ENCODE peak calls at places on chromosomes 2 and 18, in six cellular contexts. H is GM12891, Z is HCT116, K is erythroblast, A is IMR-90, S is right lobe of liver. J is an unnamed sample.

GRCh38 chr2:150376627-150377335 is 110.7 kb downstream of the RND3 start:
- DNase-seq in H (no peak), A (peak; percentile 34), K (no peak), S (peak; percentile 60), Z (no peak), J (peak; percentile 3)

GRCh38 chr18:13539050-13539449 is 187.3 kb downstream of the FAM210A start:
- DNase-seq in K (no peak), A (no peak), Z (no peak), S (no peak), H (no peak), J (no peak)

GRCh38 chr18:1133541-1133940 is 228.9 kb downstream of the ADCYAP1 start:
- DNase-seq in Z (no peak), H (no peak), A (no peak), K (no peak), S (no peak), J (no peak)

GRCh38 chr2:231102772-231103171 is 22.1 kb downstream of the HTR2B start:
- DNase-seq in Z (no peak), S (no peak), A (peak; percentile 45), K (no peak), H (no peak), J (no peak)

GRCh38 chr2:62181836-62182235 is 14.1 kb upstream of the B3GNT2 start:
- DNase-seq in A (no peak), S (no peak), H (no peak), K (no peak), Z (no peak), J (no peak)

GRCh38 chr2:219736196-219736595 is 108.8 kb downstream of the SLC4A3 start:
- DNase-seq in K (peak; percentile 32), H (no peak), S (no peak), Z (peak; percentile 44), A (peak; percentile 81), J (peak; percentile 67)

GRCh38 chr2:27050996-27051901 is at the start of gene AGBL5:
- DNase-seq in H (peak; percentile 99), S (peak; percentile 96), K (peak; percentile 97), A (peak; percentile 90), Z (peak; percentile 91), J (peak; percentile 96)

GRCh38 chr18:24799176-24799575 is 338.7 kb downstream of the HRH4 start:
- DNase-seq in K (no peak), A (peak; percentile 5), Z (no peak), S (no peak), H (no peak), J (peak; percentile 20)

GRCh38 chr18:79568543-79569205 is 110.9 kb upstream of the CTDP1 start:
- DNase-seq in K (no peak), S (peak; percentile 28), H (no peak), A (no peak), Z (no peak), J (no peak)

GRCh38 chr18:24514439-24514838 is 54.0 kb downstream of the HRH4 start:
- DNase-seq in H (peak; percentile 39), A (peak; percentile 54), S (no peak), Z (peak; percentile 84), K (peak; percentile 55), J (peak; percentile 31)

GRCh38 chr2:39243469-39244123 is at the start of gene CDKL4:
- DNase-seq in A (no peak), K (peak; percentile 35), S (peak; percentile 56), Z (no peak), H (no peak), J (no peak)

GRCh38 chr2:88016948-88017779 is 817 bp upstream of the RNU2-63P start:
- DNase-seq in A (no peak), S (peak; percentile 79), Z (peak; percentile 59), H (peak; percentile 53), K (peak; percentile 88), J (no peak)

DNA sequence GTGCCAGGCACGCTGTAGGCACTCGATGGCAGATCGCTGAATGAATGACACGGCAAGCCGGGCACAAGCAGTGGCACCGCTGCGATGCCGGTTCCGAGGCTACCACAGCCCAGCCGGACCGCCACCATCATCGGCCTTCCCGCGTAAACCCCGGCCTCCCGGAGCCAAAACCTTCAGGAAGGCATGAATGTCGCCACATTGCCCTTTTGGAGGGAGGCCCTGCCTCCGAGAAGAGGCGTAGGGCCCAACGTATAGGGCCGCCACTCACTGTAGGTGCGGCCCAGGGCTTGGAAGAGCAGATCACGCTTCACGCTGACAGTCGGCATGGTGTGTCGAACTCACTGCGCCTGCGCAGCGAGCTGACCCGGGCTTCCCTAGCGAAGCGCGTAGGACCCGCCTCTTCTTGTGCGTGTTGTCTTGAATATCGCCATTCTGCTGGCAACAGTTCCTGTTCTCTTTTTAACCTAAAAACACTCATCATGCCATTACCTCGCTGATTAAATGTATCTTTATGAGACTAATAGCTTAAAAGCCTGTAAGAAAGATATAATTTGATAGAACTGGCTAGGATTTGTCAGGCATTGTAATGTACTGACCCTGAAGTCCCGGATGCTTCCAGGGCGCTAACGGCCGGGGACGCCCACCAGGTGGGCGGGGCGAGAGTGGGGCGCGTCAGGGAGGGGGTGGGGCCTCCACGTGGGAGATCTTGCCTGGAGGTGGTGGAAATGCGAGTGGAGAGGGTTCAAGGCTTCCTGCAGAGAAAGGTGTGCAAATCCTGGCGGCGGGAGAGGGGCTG is at the start of gene FARSB:
- DNase-seq in S (peak; percentile 97), H (peak; percentile 75), A (peak; percentile 96), K (peak; percentile 97), Z (peak; percentile 92), J (peak; percentile 97)
- TF ChIP-seq POLR2A in S (peak; percentile 34), H (peak; percentile 85), A (peak; percentile 47), K (peak; percentile 93), Z (peak; percentile 21), J (peak; percentile 64)

GRCh38 chr2:158969717-158970521 is 1.5 kb downstream of the TANC1 start:
- DNase-seq in H (no peak), Z (no peak), K (peak; percentile 41), S (peak; percentile 74), A (peak; percentile 21), J (peak; percentile 73)
- TF ChIP-seq POLR2A in H (no peak), Z (no peak), K (no peak), S (no peak), A (no peak), J (no peak)

DNA sequence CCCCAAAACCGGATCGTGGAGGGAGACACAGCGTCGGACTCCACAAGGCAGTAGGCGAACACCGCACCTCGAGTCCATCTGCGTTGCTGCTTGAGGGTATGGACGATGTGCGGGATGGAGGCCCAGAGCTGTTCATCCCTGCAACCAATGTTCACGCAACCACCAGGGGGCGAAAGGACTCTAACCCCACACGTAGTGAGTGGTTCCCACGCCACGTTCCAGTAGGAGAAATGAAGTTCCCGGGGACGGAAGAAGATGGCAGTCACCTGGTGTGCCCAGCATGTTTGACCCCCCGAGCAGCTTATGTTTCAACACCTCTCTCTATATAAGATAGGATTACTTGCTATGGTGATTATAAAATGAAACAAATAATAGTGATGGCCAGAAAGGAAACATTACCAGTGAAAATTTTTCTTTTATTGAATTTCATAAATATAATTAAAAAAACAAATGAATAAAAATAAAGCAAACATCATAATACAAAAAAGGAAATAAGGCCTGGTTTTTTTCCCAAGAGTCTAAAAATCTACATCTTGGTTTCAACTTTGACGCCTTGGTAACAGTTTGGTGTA is 184.3 kb downstream of the SH3BP4 start:
- DNase-seq in H (no peak), S (peak; percentile 74), A (peak; percentile 82), K (peak; percentile 37), Z (peak; percentile 77), J (peak; percentile 63)
- TF ChIP-seq POLR2A in H (no peak), S (no peak), A (no peak), K (no peak), Z (no peak), J (no peak)

DNA sequence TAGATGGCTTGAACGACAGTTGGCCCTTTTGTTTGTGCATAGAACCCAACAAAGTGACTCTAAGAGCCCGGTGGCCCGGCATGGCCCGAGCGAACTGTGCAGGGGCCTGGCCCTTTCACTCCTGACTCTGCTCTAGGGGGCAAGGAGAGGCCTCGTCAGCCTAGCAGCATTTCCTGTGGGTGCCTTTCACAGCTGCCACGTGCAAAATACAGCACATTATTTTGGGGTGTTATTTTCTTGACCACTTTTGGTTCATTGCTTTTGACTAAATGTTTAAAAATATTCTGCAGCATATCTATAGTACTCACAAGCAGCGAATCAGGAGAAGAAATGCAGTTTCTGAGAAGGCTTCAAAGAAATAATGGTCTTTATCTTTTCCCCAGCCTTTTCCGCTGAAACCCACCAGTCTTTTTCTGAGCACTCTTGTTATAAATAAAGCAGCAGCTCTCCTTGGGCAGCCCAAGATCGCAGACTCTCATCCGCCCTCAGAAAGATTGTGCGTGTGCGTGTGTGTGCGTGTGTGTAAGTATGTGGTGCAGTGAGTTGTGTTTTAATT is 31.3 kb downstream of the DGKD start:
- DNase-seq in S (no peak), H (no peak), K (no peak), A (no peak), Z (no peak), J (no peak)
- TF ChIP-seq POLR2A in S (no peak), H (peak; percentile 16), K (no peak), A (no peak), Z (no peak), J (no peak)

DNA sequence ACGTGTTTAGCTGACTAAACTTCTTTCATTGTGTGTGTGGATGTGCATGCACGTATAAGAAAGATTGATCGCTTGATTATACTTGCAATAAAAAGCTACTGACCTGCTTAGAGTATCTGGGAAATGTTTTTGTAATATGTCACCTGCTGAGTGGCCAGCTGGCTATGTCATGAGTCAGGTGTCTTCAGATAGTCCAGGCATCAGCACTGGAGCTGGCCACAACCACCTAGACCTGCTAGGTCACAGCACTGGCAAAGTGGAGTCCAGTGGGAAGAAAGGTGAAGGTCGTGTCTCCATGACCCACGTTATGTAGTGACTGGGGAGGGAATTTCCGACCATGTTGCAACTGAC is 147.0 kb downstream of the ESCO1 start:
- DNase-seq in Z (no peak), K (no peak), S (peak; percentile 82), A (no peak), H (no peak), J (no peak)
- TF ChIP-seq POLR2A in Z (no peak), K (no peak), S (no peak), A (no peak), H (no peak), J (no peak)

GRCh38 chr18:10525563-10526210 is at the start of gene NAPG:
- DNase-seq in K (peak; percentile 97), S (peak; percentile 94), Z (peak; percentile 83), H (peak; percentile 86), A (peak; percentile 92), J (peak; percentile 95)
- TF ChIP-seq POLR2A in K (peak; percentile 69), S (peak; percentile 46), Z (no peak), H (peak; percentile 55), A (peak; percentile 86), J (peak; percentile 60)

DNA sequence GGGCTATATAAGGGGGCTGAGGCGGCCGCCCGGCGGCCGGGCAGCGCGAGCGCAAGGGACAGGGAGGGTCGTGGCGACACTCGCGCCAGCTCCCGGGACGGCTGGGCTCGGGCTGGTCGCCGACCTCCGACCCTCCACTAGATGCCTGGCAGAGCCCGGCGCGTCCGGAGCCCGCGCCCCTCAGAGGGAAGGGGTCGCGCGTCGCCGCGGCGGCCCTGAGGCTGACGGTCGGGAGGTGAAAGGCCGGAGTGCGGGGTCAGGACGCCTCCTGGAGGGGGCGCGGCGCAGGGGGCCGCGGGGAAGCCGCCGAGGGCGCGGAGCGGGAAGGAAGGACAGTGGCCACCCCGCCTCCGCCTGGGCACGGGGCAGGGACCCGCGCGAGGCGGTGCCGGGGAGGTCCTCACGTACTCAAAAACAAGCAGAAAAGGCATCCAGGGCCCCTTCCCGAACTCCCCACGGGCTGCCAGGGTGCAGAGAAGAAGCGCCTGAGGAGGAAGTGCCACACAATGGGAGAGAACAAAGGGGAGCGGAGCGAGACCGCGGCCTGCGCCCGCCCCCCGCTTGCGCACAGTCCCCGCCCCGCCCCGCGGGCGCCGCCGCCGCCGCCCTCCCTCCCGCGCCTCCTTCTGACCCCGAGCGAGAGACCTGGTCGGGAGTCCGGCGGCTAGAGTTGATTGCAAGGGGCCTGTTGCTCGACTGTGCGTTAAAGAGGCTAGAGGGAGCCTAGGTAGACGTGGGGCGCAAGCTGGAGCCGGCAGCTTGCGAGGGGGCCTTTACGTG is 791 bp upstream of the KLF7 start:
- DNase-seq in A (peak; percentile 81), S (peak; percentile 88), K (peak; percentile 55), H (peak; percentile 43), Z (no peak), J (peak; percentile 80)
- TF ChIP-seq POLR2A in A (peak; percentile 96), S (peak; percentile 96), K (peak; percentile 71), H (peak; percentile 95), Z (peak; percentile 27), J (peak; percentile 90)

GRCh38 chr2:28753043-28753683 is 1.5 kb downstream of the PPP1CB start:
- DNase-seq in Z (peak; percentile 42), A (peak; percentile 81), K (peak; percentile 55), S (peak; percentile 66), H (no peak), J (peak; percentile 86)
- TF ChIP-seq POLR2A in Z (no peak), A (no peak), K (no peak), S (no peak), H (no peak), J (peak; percentile 38)

J was measured in endothelial cell of umbilical vein.